ENCODE peak calls at places on chromosomes 13 and 19, in seven cellular contexts. R is pancreas, S is Peyer's patch, E is osteoblast, X is neuronal stem cell, B is psoas muscle, C is left ventricle myocardium inferior. G is an unnamed sample. For H3K9me3 and H3K4me1, the result is how much of the 10 kb centered on the place peaks cover.

GRCh38 chr13:52112606-52113005 is 16.3 kb downstream of the NEK5 start:
- DNase-seq in R (no peak), S (no peak), E (no peak), X (no peak), B (no peak), C (no peak), G (no peak)

GRCh38 chr19:6970478-6970877 is 50.8 kb downstream of the MBD3L2B start:
- DNase-seq in R (no peak), S (no peak), E (peak), X (no peak), B (no peak), C (no peak), G (no peak)

GRCh38 chr13:23608704-23609413 is 38.6 kb downstream of the TNFRSF19 start:
- DNase-seq in R (no peak), S (no peak), E (no peak), X (no peak), B (peak), C (peak), G (peak)

GRCh38 chr19:54463531-54464043 is at the start of gene LENG9:
- DNase-seq in R (peak), S (peak), E (peak), X (peak), B (peak), C (peak), G (peak)

GRCh38 chr19:39090881-39091280 is 6.7 kb downstream of the ACP7 start:
- DNase-seq in R (no peak), S (no peak), E (no peak), X (no peak), B (no peak), C (no peak), G (no peak)

GRCh38 chr13:65856464-65856863 is 1373.7 kb downstream of the PCDH9 start:
- DNase-seq in R (no peak), S (no peak), E (peak), X (no peak), B (no peak), C (no peak), G (no peak)

GRCh38 chr13:101626925-101627555 is 174.6 kb downstream of the ITGBL1 start:
- DNase-seq in R (no peak), S (peak), E (peak), X (no peak), B (no peak), C (no peak), G (no peak)

GRCh38 chr19:1408300-1409203 is 1.2 kb downstream of the DAZAP1 start:
- DNase-seq in R (no peak), S (peak), E (peak), X (peak), B (peak), C (peak), G (peak)

GRCh38 chr13:52830946-52831345 is 17.5 kb downstream of the PCDH8 start:
- DNase-seq in R (no peak), S (no peak), E (no peak), X (no peak), B (no peak), C (no peak), G (no peak)

GRCh38 chr13:36431204-36432105 is 840 bp upstream of the CCNA1 start:
- DNase-seq in R (no peak), S (no peak), E (peak), X (peak), B (peak), C (no peak), G (no peak)

GRCh38 chr13:85254641-85255040 is 544.6 kb downstream of the SLITRK6 start:
- DNase-seq in R (no peak), S (no peak), E (no peak), X (no peak), B (no peak), C (no peak), G (no peak)

GRCh38 chr13:106446011-106446410 is 89.5 kb downstream of the EFNB2 start:
- DNase-seq in R (no peak), S (no peak), E (no peak), X (no peak), B (no peak), C (no peak), G (no peak)

GRCh38 chr19:33275559-33275932 is 26.8 kb downstream of the CEBPA start:
- DNase-seq in R (no peak), S (no peak), E (no peak), X (no peak), B (no peak), C (no peak), G (no peak)

GRCh38 chr19:48558018-48558684 is 6.2 kb downstream of the SULT2B1 start:
- DNase-seq in R (peak), S (no peak), E (peak), X (no peak), B (peak), C (no peak), G (no peak)

GRCh38 chr19:43754312-43754561 is 525 bp downstream of the SMG9 start:
- DNase-seq in R (no peak), S (no peak), E (peak), X (no peak), B (no peak), C (no peak), G (no peak)

GRCh38 chr13:80137994-80138393 is 202.9 kb downstream of the SPRY2 start:
- DNase-seq in R (no peak), S (no peak), E (no peak), X (no peak), B (no peak), C (no peak), G (no peak)

GRCh38 chr13:70339738-70340137 is 231.5 kb upstream of the KLHL1 start:
- DNase-seq in R (peak), S (no peak), E (no peak), X (no peak), B (no peak), C (no peak), G (no peak)

GRCh38 chr13:51674276-51674675 is 90.0 kb downstream of the WDFY2 start:
- DNase-seq in R (peak), S (no peak), E (no peak), X (no peak), B (no peak), C (no peak), G (no peak)

GRCh38 chr13:41960700-41961697 is at the start of gene VWA8:
- DNase-seq in R (peak), S (peak), E (peak), X (peak), B (peak), C (peak), G (peak)

GRCh38 chr19:23787106-23787505 is 28.4 kb upstream of the ZNF681 start:
- DNase-seq in R (no peak), S (no peak), E (no peak), X (no peak), B (no peak), C (no peak), G (no peak)

GRCh38 chr13:113917523-113918371 is 53.9 kb upstream of the GAS6 start:
- DNase-seq in R (no peak), S (no peak), E (no peak), X (no peak), B (no peak), C (no peak), G (no peak)

GRCh38 chr13:39612023-39612637 is 9.1 kb upstream of the LHFPL6 start:
- DNase-seq in R (peak), S (peak), E (no peak), X (peak), B (peak), C (no peak), G (no peak)

GRCh38 chr13:109870281-109871017 is 84.1 kb upstream of the IRS2 start:
- DNase-seq in R (no peak), S (no peak), E (no peak), X (no peak), B (no peak), C (no peak), G (no peak)

DNA sequence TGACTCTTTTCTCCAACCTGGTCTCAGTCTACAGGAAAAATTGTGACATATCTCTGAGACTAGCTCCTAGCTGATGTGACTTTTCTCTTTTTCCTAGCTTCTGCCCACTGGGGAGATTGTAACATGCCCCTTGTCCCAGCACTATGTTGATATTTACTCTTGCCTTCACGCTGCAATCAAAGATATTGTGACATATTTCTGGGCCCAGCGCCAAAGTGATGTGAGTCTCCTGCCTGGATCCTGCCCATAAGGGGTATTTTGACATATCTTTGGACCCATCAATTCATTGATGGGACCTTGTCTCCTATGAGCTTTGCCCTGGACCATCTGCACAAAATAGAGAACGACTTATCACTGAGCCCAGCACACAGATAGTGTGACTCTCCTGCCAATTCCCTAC is 41.1 kb downstream of the ZNF729 start:
- DNase-seq in R (no peak), S (no peak), E (no peak), X (no peak), B (no peak), C (no peak), G (no peak)
- H3K9me3 ChIP-seq in R (under half), S (under half), E (under half), X (under half), B (under half), C (under half), G (under half)

GRCh38 chr19:3041302-3041701 is 12.2 kb upstream of the TLE2 start:
- DNase-seq in R (no peak), S (no peak), E (peak), X (no peak), B (no peak), C (no peak), G (no peak)
- H3K4me1 ChIP-seq in R (under half), S (under half), E (under half), X (under half), B (under half), C (under half), G (under half)

GRCh38 chr19:57576661-57577060 is 2.0 kb downstream of the ZNF416 start:
- DNase-seq in R (no peak), S (no peak), E (no peak), X (no peak), B (no peak), C (no peak), G (no peak)
- H3K9me3 ChIP-seq in R (under half), S (half or more), E (under half), X (half or more), B (half or more), C (half or more), G (under half)

GRCh38 chr19:45099465-45100201 is 6.7 kb downstream of the PPP1R37 start:
- DNase-seq in R (no peak), S (no peak), E (no peak), X (no peak), B (peak), C (no peak), G (no peak)
- H3K4me1 ChIP-seq in R (under half), S (under half), E (under half), X (under half), B (half or more), C (half or more), G (half or more)

DNA sequence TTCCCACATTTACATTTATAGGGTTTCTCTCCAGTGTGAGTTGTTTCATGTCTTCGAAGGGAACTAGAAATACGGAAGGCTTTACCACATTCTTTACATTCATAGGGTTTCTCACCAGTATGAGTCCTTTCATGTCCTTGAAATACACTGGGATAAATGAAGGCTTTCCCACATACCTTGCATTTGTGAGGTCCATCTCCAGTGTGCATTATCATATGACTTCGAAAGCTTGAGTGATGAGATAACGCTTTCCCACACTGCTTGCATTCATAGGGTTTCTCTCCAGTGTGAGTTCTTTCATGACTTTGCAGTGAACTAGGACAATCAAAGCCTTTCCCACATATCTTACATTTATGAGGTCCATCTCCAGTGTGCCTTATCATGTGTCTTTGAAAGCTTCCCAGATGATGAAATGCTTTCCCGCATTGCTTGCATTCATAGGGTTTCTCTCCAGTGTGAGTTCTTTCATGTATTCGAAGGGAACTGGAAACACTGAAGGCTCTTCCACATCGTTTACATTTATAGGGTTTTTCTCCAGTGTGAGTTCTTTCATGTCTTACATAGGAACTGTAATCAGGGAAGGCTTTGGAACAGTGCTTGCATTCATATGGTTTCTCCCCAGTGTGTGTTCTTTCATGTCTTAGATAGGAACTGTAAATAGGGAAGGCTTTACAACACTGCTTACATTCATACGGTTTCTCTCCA is 15.1 kb downstream of the ZNF442 start:
- DNase-seq in R (no peak), S (no peak), E (no peak), X (no peak), B (no peak), C (no peak), G (no peak)
- H3K9me3 ChIP-seq in R (under half), S (half or more), E (under half), X (half or more), B (half or more), C (half or more), G (half or more)